ENCODE peak calls at places on chromosomes 7 and 10, in five cellular contexts. P is suprapubic skin, J is left lung, A is fibroblast of lung, Y is lower lobe of right lung. M is an unnamed sample.

GRCh38 chr10:125014086-125014830 is 72.3 kb downstream of the ZRANB1 start:
- DNase-seq in Y (no peak), J (no peak), P (no peak), A (no peak), M (no peak)

GRCh38 chr10:10665750-10666149 is 351.9 kb upstream of the CELF2 start:
- DNase-seq in J (no peak), Y (no peak), P (no peak), A (no peak), M (no peak)

GRCh38 chr7:19619122-19619521 is 89.7 kb downstream of the POLR1F start:
- DNase-seq in A (no peak), P (no peak), Y (no peak), J (no peak), M (no peak)

GRCh38 chr7:75565129-75565528 is 73.0 kb downstream of the SPDYE5 start:
- DNase-seq in A (peak; percentile 74), Y (no peak), J (no peak), P (no peak), M (peak; percentile 77)

GRCh38 chr7:128408709-128409434 is 910 bp downstream of the IMPDH1 start:
- DNase-seq in P (no peak), J (peak; percentile 55), Y (no peak), A (peak; percentile 25), M (no peak)

GRCh38 chr7:90409667-90410066 is 6.4 kb downstream of the CLDN12 start:
- DNase-seq in J (no peak), A (peak; percentile 15), P (no peak), Y (no peak), M (no peak)

GRCh38 chr7:122352454-122352853 is 47.9 kb upstream of the FEZF1 start:
- DNase-seq in P (no peak), Y (no peak), J (no peak), A (no peak), M (no peak)

GRCh38 chr10:15280974-15281373 is 90.1 kb downstream of the FAM171A1 start:
- DNase-seq in Y (no peak), P (no peak), A (no peak), J (no peak), M (no peak)

GRCh38 chr10:49282306-49282705 is 16.7 kb upstream of the C10orf71 start:
- DNase-seq in Y (no peak), A (no peak), P (peak; percentile 43), J (no peak), M (peak; percentile 32)

GRCh38 chr10:49282879-49283321 is 16.1 kb upstream of the C10orf71 start:
- DNase-seq in J (peak; percentile 32), A (no peak), P (peak; percentile 70), Y (no peak), M (peak; percentile 49)

GRCh38 chr10:49283491-49283890 is 15.5 kb upstream of the C10orf71 start:
- DNase-seq in A (no peak), J (peak; percentile 22), Y (no peak), P (peak; percentile 65), M (peak; percentile 42)

GRCh38 chr10:49280001-49280408 is 19.0 kb upstream of the C10orf71 start:
- DNase-seq in A (no peak), Y (no peak), J (peak; percentile 35), P (peak; percentile 43), M (peak; percentile 11)

DNA sequence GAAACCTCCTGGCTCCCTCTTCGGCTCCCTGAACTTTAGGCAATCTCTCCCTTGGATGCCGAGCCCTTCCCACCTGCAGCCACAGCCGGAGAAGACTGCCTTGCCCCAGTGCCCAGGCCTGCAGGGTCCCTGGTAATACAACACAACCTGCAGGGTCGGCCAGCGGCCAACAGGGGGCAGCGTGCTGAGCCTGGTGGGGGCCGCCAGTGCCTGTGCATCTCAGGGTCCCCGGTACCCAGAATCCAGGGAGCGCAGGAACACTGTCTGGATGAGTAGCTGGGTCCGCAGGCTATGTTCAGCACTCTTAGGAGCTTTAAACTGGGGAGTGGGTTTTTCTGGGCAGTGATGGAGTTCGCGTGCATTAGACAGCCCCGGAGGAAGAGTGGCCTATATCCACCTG is 17.5 kb upstream of the C10orf71 start:
- DNase-seq in P (peak; percentile 47), J (peak; percentile 12), Y (no peak), A (no peak), M (peak; percentile 47)
- TF ChIP-seq CTCF in P (no peak), J (no peak), Y (peak; percentile 26), A (no peak), M (peak; percentile 64)

GRCh38 chr10:97540669-97541500 is 31.7 kb upstream of the ANKRD2 start:
- DNase-seq in J (peak; percentile 34), P (no peak), Y (no peak), A (no peak), M (no peak)
- TF ChIP-seq CTCF in J (no peak), P (no peak), Y (no peak), A (peak; percentile 4), M (peak; percentile 25)

GRCh38 chr7:51129527-51130472 is 186.8 kb downstream of the COBL start:
- DNase-seq in Y (no peak), A (no peak), J (no peak), P (no peak), M (peak; percentile 24)

GRCh38 chr7:51135576-51135975 is 181.0 kb downstream of the COBL start:
- DNase-seq in P (no peak), J (no peak), Y (no peak), A (no peak), M (no peak)

GRCh38 chr7:51132661-51133060 is 183.9 kb downstream of the COBL start:
- DNase-seq in A (no peak), Y (no peak), P (no peak), J (no peak), M (no peak)

GRCh38 chr7:51138121-51139085 is 178.2 kb downstream of the COBL start:
- DNase-seq in Y (no peak), J (no peak), A (no peak), P (no peak), M (no peak)

GRCh38 chr7:51133992-51134391 is 182.6 kb downstream of the COBL start:
- DNase-seq in Y (no peak), P (no peak), A (no peak), J (no peak), M (no peak)
- TF ChIP-seq CTCF in Y (no peak), P (no peak), A (no peak), J (no peak), M (no peak)

GRCh38 chr10:64977912-64978311 is 1456.7 kb downstream of the REEP3 start:
- DNase-seq in A (peak; percentile 1), P (no peak), J (no peak), Y (no peak), M (no peak)
- TF ChIP-seq CTCF in A (no peak), P (no peak), J (no peak), Y (no peak), M (peak; percentile 45)

GRCh38 chr10:64271983-64272382 is 750.8 kb downstream of the REEP3 start:
- DNase-seq in A (no peak), J (no peak), Y (no peak), P (no peak), M (no peak)
- TF ChIP-seq CTCF in A (no peak), J (no peak), Y (no peak), P (no peak), M (peak; percentile 51)

M was measured in type B pancreatic cell.